ENCODE peak calls at places on chromosomes 12 and 14, in four cellular contexts. One of them, this sample, is unnamed.

GRCh38 chr14:55136241-55136640 is 7.2 kb downstream of the LGALS3 start:
- DNase-seq in GM12878: no peak
- DNase-seq in HepG2: no peak
- DNase-seq in K562: no peak
- DNase-seq in this sample: no peak

GRCh38 chr14:65824285-65824977 is 411.9 kb downstream of the FUT8 start:
- DNase-seq in GM12878: peak
- DNase-seq in HepG2: peak
- DNase-seq in K562: peak
- DNase-seq in this sample: peak

GRCh38 chr12:94225924-94226630 is 77.7 kb downstream of the PLXNC1 start:
- DNase-seq in HepG2: no peak
- DNase-seq in K562: no peak
- DNase-seq in GM12878: no peak
- DNase-seq in this sample: no peak

GRCh38 chr14:34250959-34251358 is 211.1 kb downstream of the SPTSSA start:
- DNase-seq in GM12878: no peak
- DNase-seq in HepG2: no peak
- DNase-seq in K562: no peak
- DNase-seq in this sample: no peak

GRCh38 chr12:107684990-107685359 is 624 bp upstream of the PWP1 start:
- DNase-seq in GM12878: no peak
- DNase-seq in K562: peak
- DNase-seq in HepG2: peak
- DNase-seq in this sample: peak

GRCh38 chr12:1203735-1204019 is 212.7 kb downstream of the ERC1 start:
- DNase-seq in GM12878: no peak
- DNase-seq in HepG2: no peak
- DNase-seq in K562: no peak
- DNase-seq in this sample: no peak

GRCh38 chr14:34498684-34499412 is 36.8 kb upstream of the SPTSSA start:
- DNase-seq in HepG2: peak
- DNase-seq in K562: no peak
- DNase-seq in GM12878: no peak
- DNase-seq in this sample: no peak

GRCh38 chr14:69043598-69044267 is 64.6 kb upstream of the ACTN1 start:
- DNase-seq in HepG2: no peak
- DNase-seq in GM12878: no peak
- DNase-seq in K562: no peak
- DNase-seq in this sample: no peak

GRCh38 chr12:90905691-90906370 is 49.1 kb downstream of the CCER1 start:
- DNase-seq in K562: no peak
- DNase-seq in GM12878: no peak
- DNase-seq in HepG2: no peak
- DNase-seq in this sample: no peak

GRCh38 chr12:23014749-23015148 is 389.8 kb downstream of the ETNK1 start:
- DNase-seq in HepG2: no peak
- DNase-seq in K562: no peak
- DNase-seq in GM12878: no peak
- DNase-seq in this sample: no peak

GRCh38 chr12:115212356-115212755 is 528.4 kb upstream of the TBX3 start:
- DNase-seq in K562: no peak
- DNase-seq in HepG2: no peak
- DNase-seq in GM12878: no peak
- DNase-seq in this sample: no peak

GRCh38 chr14:59301354-59301753 is 112.9 kb downstream of the DAAM1 start:
- DNase-seq in HepG2: peak
- DNase-seq in K562: no peak
- DNase-seq in GM12878: peak
- DNase-seq in this sample: no peak

GRCh38 chr14:88129306-88130056 is 124.5 kb downstream of the GPR65 start:
- DNase-seq in K562: no peak
- DNase-seq in HepG2: no peak
- DNase-seq in GM12878: no peak
- DNase-seq in this sample: no peak

GRCh38 chr12:89040146-89040964 is 311.9 kb downstream of the DUSP6 start:
- DNase-seq in GM12878: no peak
- DNase-seq in K562: no peak
- DNase-seq in HepG2: no peak
- DNase-seq in this sample: peak

GRCh38 chr12:70074510-70074909 is 168.7 kb upstream of the CNOT2 start:
- DNase-seq in HepG2: no peak
- DNase-seq in GM12878: no peak
- DNase-seq in K562: no peak
- DNase-seq in this sample: no peak

GRCh38 chr12:57935839-57936512 is 5.4 kb upstream of the ATP23 start:
- DNase-seq in GM12878: peak
- DNase-seq in K562: peak
- DNase-seq in HepG2: peak
- DNase-seq in this sample: peak

GRCh38 chr14:23045419-23046357 is 3.7 kb downstream of the PSMB11 start:
- DNase-seq in HepG2: no peak
- DNase-seq in GM12878: no peak
- DNase-seq in K562: no peak
- DNase-seq in this sample: no peak

GRCh38 chr12:3329361-3329760 is 161.6 kb upstream of the PRMT8 start:
- DNase-seq in K562: no peak
- DNase-seq in GM12878: no peak
- DNase-seq in HepG2: no peak
- DNase-seq in this sample: no peak

GRCh38 chr14:76050797-76051392 is 65.3 kb downstream of the IFT43 start:
- DNase-seq in GM12878: peak
- DNase-seq in HepG2: peak
- DNase-seq in K562: peak
- DNase-seq in this sample: peak

GRCh38 chr12:122152754-122153153 is 21.3 kb downstream of the IL31 start:
- DNase-seq in HepG2: no peak
- DNase-seq in K562: no peak
- DNase-seq in GM12878: no peak
- DNase-seq in this sample: no peak

DNA sequence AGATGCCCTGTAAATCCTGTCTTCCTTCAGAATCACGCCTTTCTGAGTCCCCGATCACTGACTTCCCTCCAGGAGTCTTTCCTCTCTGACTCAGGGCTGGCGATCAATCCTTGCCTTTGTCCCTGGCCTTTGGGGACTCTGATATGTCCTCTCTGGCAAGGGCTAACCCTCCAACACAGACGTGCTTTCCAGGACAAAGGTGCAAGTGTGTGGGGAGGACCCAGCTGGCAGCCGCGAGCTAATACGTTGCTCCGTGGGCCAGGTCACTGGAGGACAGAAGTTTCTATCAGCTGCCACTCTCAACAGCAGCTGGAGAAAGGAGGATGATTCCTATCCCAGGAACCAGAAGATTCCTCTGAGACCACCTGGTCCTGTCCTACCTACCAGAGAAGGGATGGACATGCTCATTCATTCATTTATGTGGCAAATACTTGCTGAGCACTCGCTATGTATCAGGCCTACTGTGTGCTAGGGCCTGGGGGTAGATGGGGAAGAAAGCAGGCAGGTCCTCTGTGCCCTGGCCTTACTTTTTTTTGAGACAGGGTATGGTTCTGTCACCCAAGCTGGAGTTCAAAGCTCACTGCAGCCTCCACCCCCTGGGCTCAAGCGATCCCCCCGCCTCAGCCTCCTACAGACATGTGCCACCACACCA is 8.5 kb upstream of the SCARB1 start:
- DNase-seq in GM12878: no peak
- DNase-seq in HepG2: no peak
- DNase-seq in K562: no peak
- DNase-seq in this sample: no peak
- TF ChIP-seq SP1 in GM12878: no peak
- TF ChIP-seq SP1 in HepG2: no peak
- TF ChIP-seq SP1 in K562: no peak
- TF ChIP-seq SP1 in this sample: no peak

GRCh38 chr14:97788364-97788763 is 991.2 kb downstream of the VRK1 start:
- DNase-seq in GM12878: no peak
- DNase-seq in K562: no peak
- DNase-seq in HepG2: no peak
- DNase-seq in this sample: no peak
- TF ChIP-seq TARDBP in GM12878: no peak
- TF ChIP-seq TARDBP in K562: no peak
- TF ChIP-seq TARDBP in HepG2: no peak
- TF ChIP-seq TARDBP in this sample: no peak

DNA sequence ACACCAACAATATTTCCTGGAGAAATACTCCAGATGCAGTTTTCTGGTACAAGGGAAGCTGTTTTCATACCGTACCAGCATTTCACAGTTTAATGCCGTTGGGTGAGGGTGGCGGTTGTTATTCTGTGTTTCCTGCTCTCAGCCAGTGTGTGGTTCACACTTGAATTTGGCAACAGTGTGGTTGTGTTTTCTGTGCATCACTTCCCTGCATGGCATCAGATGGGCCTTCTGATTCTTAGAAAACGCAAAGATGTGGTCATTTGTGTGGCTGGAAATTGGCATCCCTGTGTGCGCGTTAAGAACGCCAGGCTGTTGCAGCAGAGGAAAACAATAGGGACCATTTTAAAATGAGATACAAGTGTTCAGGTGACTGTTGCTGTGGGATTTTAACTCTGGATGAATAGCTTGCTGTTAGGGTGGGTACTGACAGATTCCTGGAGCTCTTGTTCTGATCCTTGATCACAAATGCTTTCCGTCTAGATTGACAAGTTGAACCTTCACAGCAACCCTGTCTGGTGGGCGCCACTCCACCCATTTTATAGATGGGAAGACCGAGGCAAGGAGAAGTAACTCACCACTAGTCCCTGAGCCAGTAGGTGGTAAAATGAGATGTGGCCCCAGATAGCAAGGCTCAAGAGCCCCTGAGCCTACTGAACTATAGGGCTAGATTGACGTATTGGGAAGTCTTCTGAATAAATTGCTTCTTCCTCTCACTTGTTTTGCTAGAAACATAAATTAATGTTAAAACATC is 231.2 kb downstream of the CHST11 start:
- DNase-seq in K562: no peak
- DNase-seq in GM12878: no peak
- DNase-seq in HepG2: no peak
- DNase-seq in this sample: no peak
- TF ChIP-seq FOXM1 in K562: no peak
- TF ChIP-seq FOXM1 in GM12878: no peak
- TF ChIP-seq FOXM1 in HepG2: no peak
- TF ChIP-seq FOXM1 in this sample: no peak

GRCh38 chr12:120262852-120263724 is 2.4 kb downstream of the PXN start:
- DNase-seq in HepG2: no peak
- DNase-seq in K562: no peak
- DNase-seq in GM12878: no peak
- DNase-seq in this sample: no peak
- TF ChIP-seq SP1 in HepG2: no peak
- TF ChIP-seq SP1 in K562: no peak
- TF ChIP-seq SP1 in GM12878: no peak
- TF ChIP-seq SP1 in this sample: no peak

DNA sequence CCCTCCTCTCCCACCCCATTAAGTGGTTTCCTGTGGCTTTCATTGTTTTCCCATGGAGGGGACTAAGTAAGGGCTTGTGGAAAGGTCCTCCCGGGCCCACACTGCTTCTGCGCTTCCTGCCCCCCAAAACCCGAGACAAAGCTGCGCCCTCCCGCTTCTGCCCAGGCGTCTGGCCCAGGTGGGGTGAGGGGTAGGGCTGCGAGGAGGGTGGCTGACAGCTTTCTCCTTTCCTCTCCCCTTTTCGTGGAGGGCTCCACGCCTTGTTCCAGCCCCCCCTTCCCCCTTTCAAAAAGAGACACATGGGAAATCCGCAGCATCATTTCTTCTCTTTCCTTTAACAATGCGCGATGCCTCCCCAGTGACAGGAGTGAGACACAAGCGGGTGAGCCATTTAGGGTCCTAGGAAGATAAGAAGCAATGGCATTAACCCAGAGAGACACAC is 622 bp downstream of the DIP2B start:
- DNase-seq in K562: peak
- DNase-seq in HepG2: no peak
- DNase-seq in GM12878: no peak
- DNase-seq in this sample: no peak
- TF ChIP-seq TARDBP in K562: no peak
- TF ChIP-seq TARDBP in HepG2: no peak
- TF ChIP-seq TARDBP in GM12878: no peak
- TF ChIP-seq TARDBP in this sample: no peak

GRCh38 chr12:132295101-132295526 is 34.3 kb downstream of the GALNT9 start:
- DNase-seq in GM12878: no peak
- DNase-seq in K562: no peak
- DNase-seq in HepG2: no peak
- DNase-seq in this sample: no peak

GRCh38 chr12:132294121-132295034 is 35.0 kb downstream of the GALNT9 start:
- DNase-seq in HepG2: no peak
- DNase-seq in K562: no peak
- DNase-seq in GM12878: no peak
- DNase-seq in this sample: no peak

GRCh38 chr12:132291402-132292175 is 37.8 kb downstream of the GALNT9 start:
- DNase-seq in HepG2: no peak
- DNase-seq in GM12878: no peak
- DNase-seq in K562: no peak
- DNase-seq in this sample: no peak

GRCh38 chr12:132292328-132293319 is 36.8 kb downstream of the GALNT9 start:
- DNase-seq in K562: no peak
- DNase-seq in HepG2: no peak
- DNase-seq in GM12878: no peak
- DNase-seq in this sample: no peak

DNA sequence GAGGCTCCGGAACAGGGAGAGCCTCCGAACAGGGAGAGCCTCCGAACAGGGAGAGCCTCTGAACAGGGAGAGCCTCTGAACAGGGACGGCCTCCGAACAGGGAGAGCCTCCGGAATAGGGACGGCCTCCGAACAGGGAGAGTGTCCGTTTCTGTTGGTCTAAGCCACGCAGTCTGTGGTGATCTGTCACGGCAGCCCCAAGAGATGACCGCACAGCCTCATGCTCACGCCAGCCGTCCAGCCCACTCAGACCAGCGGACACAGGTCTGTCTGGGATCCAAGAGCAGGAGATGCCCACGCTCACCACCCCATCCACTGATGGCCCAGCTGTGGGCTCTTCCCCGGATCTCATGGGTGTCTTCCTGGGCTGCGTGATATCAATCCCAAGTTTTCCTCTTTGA is 33.3 kb downstream of the GALNT9 start:
- DNase-seq in GM12878: no peak
- DNase-seq in HepG2: no peak
- DNase-seq in K562: no peak
- DNase-seq in this sample: no peak
- TF ChIP-seq FOXM1 in GM12878: no peak
- TF ChIP-seq FOXM1 in HepG2: no peak
- TF ChIP-seq FOXM1 in K562: no peak
- TF ChIP-seq FOXM1 in this sample: no peak

DNA sequence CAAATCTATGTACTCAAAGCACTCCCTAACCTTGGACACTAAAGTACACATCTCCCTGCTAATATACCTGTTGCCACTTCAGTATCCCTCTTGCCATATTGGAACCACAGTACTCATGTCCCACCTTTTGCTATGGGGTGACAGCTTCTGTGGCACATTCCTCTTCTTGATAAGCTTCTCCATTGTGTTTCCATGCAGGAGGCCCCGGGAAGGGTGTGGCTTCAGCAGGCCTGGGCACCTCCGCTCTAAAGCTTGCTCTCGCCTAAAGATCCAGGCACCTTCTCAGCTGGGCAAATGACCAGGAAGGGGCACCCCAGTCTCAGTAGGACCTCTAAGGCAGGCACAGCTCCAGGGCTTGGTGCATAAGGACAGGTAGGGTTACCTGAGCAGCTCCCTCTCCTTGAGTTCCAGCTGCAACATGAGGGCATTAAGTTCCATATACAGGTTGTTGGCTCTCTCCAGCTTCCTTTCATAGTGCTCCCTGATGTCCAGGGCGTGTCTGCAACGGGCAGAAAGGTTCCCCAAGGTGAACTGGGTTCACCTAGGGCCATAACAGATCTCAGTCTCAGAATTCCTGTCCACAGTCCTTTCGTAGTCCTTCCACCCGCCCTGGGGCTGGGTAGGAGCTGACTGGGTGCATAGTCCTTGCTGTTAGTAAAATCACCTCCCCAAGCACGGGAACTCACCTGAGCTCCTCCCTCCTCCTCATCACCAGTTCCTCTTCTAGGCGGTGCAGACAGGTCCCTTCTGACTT is 15.9 kb downstream of the MAP3K12 start:
- DNase-seq in HepG2: no peak
- DNase-seq in K562: no peak
- DNase-seq in GM12878: no peak
- DNase-seq in this sample: no peak
- TF ChIP-seq SP1 in HepG2: no peak
- TF ChIP-seq SP1 in K562: no peak
- TF ChIP-seq SP1 in GM12878: no peak
- TF ChIP-seq SP1 in this sample: no peak

This sample was measured in HEK293T.